ENCODE peak calls at places on chromosomes 2 and 18, in four cellular contexts. C, I, W and P are unnamed samples.

GRCh38 chr18:79596451-79597175 is 83.0 kb upstream of the CTDP1 start:
- DNase-seq in C (no peak), I (no peak), W (no peak), P (no peak)

GRCh38 chr2:180656455-180656847 is 324.0 kb upstream of the UBE2E3 start:
- DNase-seq in C (no peak), I (no peak), W (peak), P (peak)

GRCh38 chr18:1252534-1252933 is 347.9 kb downstream of the ADCYAP1 start:
- DNase-seq in C (no peak), I (no peak), W (no peak), P (no peak)

GRCh38 chr18:55433688-55434087 is 154.3 kb downstream of the TCF4 start:
- DNase-seq in C (no peak), I (no peak), W (no peak), P (no peak)

GRCh38 chr2:86446060-86446459 is 4.9 kb downstream of the KDM3A start:
- DNase-seq in C (no peak), I (no peak), W (no peak), P (no peak)

GRCh38 chr2:242031481-242032019 is 162.0 kb downstream of the RTP5 start:
- DNase-seq in C (no peak), I (peak), W (no peak), P (peak)

GRCh38 chr2:233865838-233866237 is 2.3 kb downstream of the MSL3B start:
- DNase-seq in C (no peak), I (no peak), W (no peak), P (no peak)

GRCh38 chr18:25726278-25726677 is 364.1 kb downstream of the SS18 start:
- DNase-seq in C (no peak), I (no peak), W (no peak), P (peak)

GRCh38 chr18:48838166-48838775 is 112.5 kb downstream of the SMAD7 start:
- DNase-seq in C (no peak), I (no peak), W (no peak), P (no peak)

GRCh38 chr2:205197468-205198129 is 484.7 kb upstream of the NRP2 start:
- DNase-seq in C (no peak), I (no peak), W (no peak), P (no peak)

GRCh38 chr2:9094117-9094516 is 90.6 kb upstream of the MBOAT2 start:
- DNase-seq in C (no peak), I (no peak), W (no peak), P (no peak)

GRCh38 chr2:1728821-1729220 is 15.5 kb downstream of the PXDN start:
- DNase-seq in C (no peak), I (no peak), W (no peak), P (no peak)

GRCh38 chr2:76197842-76198448 is 487.2 kb upstream of the GCFC2 start:
- DNase-seq in C (no peak), I (peak), W (peak), P (peak)

GRCh38 chr2:65122313-65122712 is 7.6 kb downstream of the RAB1A start:
- DNase-seq in C (no peak), I (no peak), W (no peak), P (no peak)

GRCh38 chr2:64328415-64328722 is 125.6 kb upstream of the LGALSL start:
- DNase-seq in C (no peak), I (no peak), W (no peak), P (no peak)

GRCh38 chr2:120563616-120564015 is 172.1 kb upstream of the GLI2 start:
- DNase-seq in C (no peak), I (no peak), W (no peak), P (no peak)

GRCh38 chr2:230952226-230952956 is 27.3 kb upstream of the GPR55 start:
- DNase-seq in C (no peak), I (no peak), W (no peak), P (no peak)

GRCh38 chr2:216666461-216667233 is 28.7 kb downstream of the IGFBP5 start:
- DNase-seq in C (peak), I (no peak), W (peak), P (no peak)

GRCh38 chr2:172280820-172281454 is 146.4 kb upstream of the ITGA6 start:
- DNase-seq in C (no peak), I (no peak), W (no peak), P (no peak)

GRCh38 chr2:7721413-7721995 is 804.3 kb downstream of the RNF144A start:
- DNase-seq in C (no peak), I (no peak), W (no peak), P (no peak)

GRCh38 chr2:101149241-101150192 is 1.7 kb downstream of the TBC1D8 start:
- DNase-seq in C (no peak), I (no peak), W (no peak), P (no peak)

GRCh38 chr2:109351164-109351756 is 222.3 kb downstream of the SH3RF3 start:
- DNase-seq in C (no peak), I (peak), W (no peak), P (peak)

GRCh38 chr18:26792661-26793060 is 72.8 kb downstream of the AQP4 start:
- DNase-seq in C (no peak), I (no peak), W (no peak), P (no peak)

GRCh38 chr18:57853864-57854263 is 50.7 kb upstream of the ATP8B1 start:
- DNase-seq in C (no peak), I (no peak), W (no peak), P (no peak)

GRCh38 chr18:76452357-76452756 is 42.7 kb downstream of the ZNF516 start:
- DNase-seq in C (no peak), I (no peak), W (no peak), P (no peak)

GRCh38 chr2:177535968-177536514 is 143.5 kb downstream of the AGPS start:
- DNase-seq in C (no peak), I (no peak), W (no peak), P (no peak)

GRCh38 chr2:20542761-20543578 is 96.1 kb downstream of the RHOB start:
- DNase-seq in C (no peak), I (no peak), W (no peak), P (no peak)

GRCh38 chr2:45191972-45192371 is 182.7 kb upstream of the SIX2 start:
- DNase-seq in C (no peak), I (no peak), W (no peak), P (no peak)

GRCh38 chr18:63897072-63897471 is 9.6 kb downstream of the SERPINB2 start:
- DNase-seq in C (no peak), I (no peak), W (peak), P (no peak)

GRCh38 chr2:71592181-71592711 is 138.9 kb downstream of the DYSF start:
- DNase-seq in C (no peak), I (no peak), W (no peak), P (no peak)

GRCh38 chr2:110742412-110742811 is 10.0 kb downstream of the ACOXL start:
- DNase-seq in C (no peak), I (no peak), W (no peak), P (no peak)

GRCh38 chr18:74476154-74476553 is 19.0 kb upstream of the DIPK1C start:
- DNase-seq in C (no peak), I (no peak), W (no peak), P (no peak)

GRCh38 chr2:37287966-37288365 is 36.7 kb downstream of the PRKD3 start:
- DNase-seq in C (no peak), I (no peak), W (peak), P (no peak)

GRCh38 chr2:210363261-210363660 is 48.3 kb upstream of the MYL1 start:
- DNase-seq in C (no peak), I (no peak), W (no peak), P (no peak)

GRCh38 chr2:226216578-226216977 is 583.0 kb downstream of the IRS1 start:
- DNase-seq in C (no peak), I (no peak), W (no peak), P (no peak)

GRCh38 chr2:196277002-196277401 is 105.6 kb upstream of the STK17B start:
- DNase-seq in C (no peak), I (no peak), W (no peak), P (no peak)

GRCh38 chr18:77262655-77263470 is 13.2 kb downstream of the GALR1 start:
- DNase-seq in C (no peak), I (no peak), W (no peak), P (no peak)

GRCh38 chr18:60865801-60866200 is 467.4 kb upstream of the CDH20 start:
- DNase-seq in C (no peak), I (no peak), W (no peak), P (no peak)